ENCODE peak calls at places on chromosomes 12 and 14, in ten cellular contexts. Y, H, M, I, T, A, V, Q, B and C are unnamed samples.

GRCh38 chr14:80867091-80867490 is 74.4 kb downstream of the CEP128 start:
- DNase-seq in H (no peak), T (no peak), V (no peak), M (no peak), A (no peak), Q (no peak), Y (no peak), I (no peak), B (no peak), C (no peak)

GRCh38 chr14:77458249-77458950 is 507 bp downstream of the AHSA1 start:
- DNase-seq in A (peak), I (no peak), T (no peak), Y (no peak), Q (no peak), M (no peak), B (peak), V (no peak), H (peak), C (peak)

GRCh38 chr14:94769413-94770250 is at the start of gene GSC:
- DNase-seq in M (no peak), I (no peak), T (no peak), H (peak), A (peak), B (peak), Q (no peak), V (no peak), Y (no peak), C (no peak)

GRCh38 chr14:104881369-104881979 is 16.4 kb downstream of the CEP170B start:
- DNase-seq in B (peak), M (no peak), T (no peak), H (no peak), A (peak), I (no peak), Q (no peak), V (no peak), Y (no peak), C (no peak)

GRCh38 chr12:31517994-31518393 is 72.9 kb downstream of the DENND5B start:
- DNase-seq in Y (no peak), I (no peak), T (no peak), V (no peak), M (no peak), Q (no peak), B (no peak), H (peak), A (no peak), C (no peak)

GRCh38 chr12:63206908-63207307 is 55.9 kb upstream of the AVPR1A start:
- DNase-seq in A (no peak), Y (no peak), I (no peak), B (peak), M (peak), Q (no peak), H (no peak), V (no peak), T (no peak), C (no peak)

GRCh38 chr12:6647083-6647604 is at the start of gene ACRBP:
- DNase-seq in Q (no peak), T (peak), B (peak), I (peak), M (peak), H (peak), A (peak), Y (peak), V (peak), C (no peak)

GRCh38 chr14:104226421-104227385 is 88.3 kb downstream of the KIF26A start:
- DNase-seq in A (peak), Y (peak), M (no peak), I (no peak), Q (no peak), T (no peak), B (no peak), V (no peak), H (no peak), C (no peak)

GRCh38 chr12:48602192-48602989 is 32.5 kb upstream of the LALBA start:
- DNase-seq in V (peak), B (no peak), H (no peak), I (no peak), Q (no peak), T (no peak), M (no peak), Y (no peak), A (no peak), C (no peak)

GRCh38 chr12:8742501-8742900 is 44.7 kb downstream of the RIMKLB start:
- DNase-seq in A (no peak), H (peak), Y (no peak), V (no peak), B (no peak), I (no peak), Q (peak), M (no peak), T (peak), C (no peak)

GRCh38 chr12:47021298-47021697 is 58.1 kb upstream of the PCED1B start:
- DNase-seq in H (peak), V (peak), Y (no peak), T (no peak), B (no peak), A (no peak), Q (peak), M (no peak), I (no peak), C (peak)

GRCh38 chr12:4116251-4117111 is 157.1 kb upstream of the CCND2 start:
- DNase-seq in A (peak), B (no peak), Y (no peak), Q (peak), H (peak), T (no peak), M (no peak), V (no peak), I (no peak), C (no peak)

GRCh38 chr14:21846227-21846885 is 172.7 kb upstream of the OR4E1 start:
- DNase-seq in V (no peak), M (no peak), A (peak), B (peak), I (peak), T (no peak), H (no peak), Q (no peak), Y (no peak), C (peak)

GRCh38 chr12:128819293-128820144 is 4.2 kb downstream of the SLC15A4 start:
- DNase-seq in M (no peak), T (no peak), A (no peak), H (no peak), V (no peak), Y (no peak), I (no peak), B (no peak), Q (no peak), C (no peak)

GRCh38 chr14:34833545-34834523 is 41.3 kb downstream of the BAZ1A start:
- DNase-seq in H (no peak), A (no peak), M (no peak), V (no peak), Y (no peak), T (no peak), I (no peak), B (no peak), Q (no peak), C (no peak)

GRCh38 chr14:96205059-96205993 is 687 bp downstream of the BDKRB2 start:
- DNase-seq in A (no peak), H (no peak), V (no peak), B (no peak), Y (no peak), T (no peak), I (no peak), Q (no peak), M (no peak), C (no peak)

GRCh38 chr12:100168562-100168961 is 25.9 kb upstream of the BLTP3B start:
- DNase-seq in B (no peak), A (no peak), M (no peak), Q (no peak), V (no peak), I (no peak), T (no peak), H (no peak), Y (no peak), C (no peak)

GRCh38 chr12:132887513-132888341 is at the start of gene CHFR:
- DNase-seq in V (peak), A (peak), B (peak), H (peak), M (peak), Y (peak), I (peak), Q (peak), T (peak), C (no peak)

GRCh38 chr12:118055144-118055557 is 5.8 kb downstream of the WSB2 start:
- DNase-seq in B (peak), M (peak), V (peak), T (no peak), Y (no peak), H (peak), I (peak), A (peak), Q (no peak), C (peak)

GRCh38 chr12:26251600-26251999 is 56.2 kb downstream of the SSPN start:
- DNase-seq in B (no peak), T (no peak), I (no peak), A (no peak), Q (no peak), H (no peak), M (no peak), Y (no peak), V (no peak), C (no peak)

GRCh38 chr12:69555461-69555860 is 29.8 kb upstream of the CCT2 start:
- DNase-seq in I (no peak), Y (no peak), H (peak), Q (peak), B (no peak), M (no peak), T (no peak), V (peak), A (no peak), C (no peak)

GRCh38 chr12:8157484-8158198 is 826 bp downstream of the ZNF705A start:
- DNase-seq in I (no peak), M (no peak), H (no peak), T (no peak), Q (no peak), Y (no peak), V (no peak), B (no peak), A (no peak), C (no peak)

GRCh38 chr12:96416033-96416790 is 16.0 kb upstream of the CDK17 start:
- DNase-seq in Y (no peak), H (peak), I (no peak), M (no peak), B (no peak), T (no peak), A (no peak), V (peak), Q (peak), C (no peak)

GRCh38 chr12:19158909-19159308 is 29.4 kb downstream of the PLEKHA5 start:
- DNase-seq in H (no peak), M (no peak), A (no peak), B (no peak), V (no peak), T (no peak), I (no peak), Q (peak), Y (no peak), C (no peak)

GRCh38 chr14:31377433-31377832 is 42.9 kb downstream of the HEATR5A start:
- DNase-seq in Y (no peak), A (no peak), H (no peak), I (no peak), V (no peak), Q (no peak), T (no peak), B (no peak), M (no peak), C (no peak)

GRCh38 chr12:76010732-76011458 is 20.7 kb downstream of the PHLDA1 start:
- DNase-seq in B (no peak), I (no peak), A (no peak), H (peak), T (no peak), Q (no peak), Y (no peak), V (no peak), M (no peak), C (no peak)

GRCh38 chr12:104637616-104638015 is 180.9 kb downstream of the CHST11 start:
- DNase-seq in M (no peak), H (no peak), I (peak), Q (no peak), T (no peak), B (no peak), V (no peak), A (no peak), Y (peak), C (no peak)

GRCh38 chr14:63759454-63759853 is 31.6 kb upstream of the SGPP1 start:
- DNase-seq in Y (no peak), Q (no peak), V (no peak), B (no peak), T (no peak), H (peak), I (no peak), A (no peak), M (no peak), C (peak)

GRCh38 chr12:40222247-40222646 is 2.5 kb upstream of the LRRK2 start:
- DNase-seq in A (no peak), M (no peak), Q (no peak), Y (no peak), H (peak), V (no peak), T (no peak), B (no peak), I (no peak), C (no peak)

GRCh38 chr12:13097526-13097925 is 5.9 kb downstream of the GSG1 start:
- DNase-seq in I (no peak), T (no peak), Q (no peak), A (no peak), H (no peak), V (no peak), B (no peak), Y (no peak), M (peak), C (no peak)
- H3K4me3 ChIP-seq in I (no peak), T (no peak), Q (no peak), A (no peak), H (no peak), V (peak), B (no peak), Y (peak), M (peak), C (no peak)

GRCh38 chr12:113473942-113474341 is 2.3 kb upstream of the LHX5 start:
- DNase-seq in B (no peak), I (no peak), Y (no peak), Q (no peak), A (no peak), H (no peak), V (no peak), T (no peak), M (no peak), C (no peak)
- H3K4me3 ChIP-seq in B (no peak), I (no peak), Y (no peak), Q (no peak), A (no peak), H (no peak), V (no peak), T (no peak), M (no peak), C (no peak)

GRCh38 chr14:101878222-101879211 is 85.9 kb upstream of the DYNC1H1 start:
- DNase-seq in M (no peak), B (peak), A (no peak), H (peak), Y (no peak), Q (no peak), V (no peak), T (no peak), I (no peak), C (no peak)
- H3K4me3 ChIP-seq in M (no peak), B (no peak), A (no peak), H (no peak), Y (no peak), Q (no peak), V (no peak), T (no peak), I (no peak), C (no peak)

GRCh38 chr12:88624911-88625310 is 44.6 kb upstream of the KITLG start:
- DNase-seq in Y (no peak), H (peak), B (no peak), M (no peak), Q (no peak), A (no peak), V (no peak), I (no peak), T (no peak), C (no peak)
- H3K4me3 ChIP-seq in Y (no peak), H (no peak), B (no peak), M (no peak), Q (no peak), A (no peak), V (no peak), I (no peak), T (no peak), C (no peak)

GRCh38 chr12:124538194-124539082 is 29.0 kb downstream of the NCOR2 start:
- DNase-seq in H (no peak), I (no peak), T (no peak), M (no peak), Y (no peak), V (no peak), B (no peak), A (no peak), Q (no peak), C (no peak)
- H3K4me3 ChIP-seq in H (no peak), I (no peak), T (no peak), M (no peak), Y (no peak), V (no peak), B (no peak), A (no peak), Q (no peak), C (no peak)

GRCh38 chr14:99793213-99794155 is at the start of gene EML1:
- DNase-seq in B (peak), Q (peak), I (peak), Y (peak), T (no peak), H (peak), V (no peak), A (peak), M (peak), C (peak)
- H3K4me3 ChIP-seq in B (peak), Q (peak), I (peak), Y (peak), T (peak), H (peak), V (peak), A (no peak), M (peak), C (peak)

DNA sequence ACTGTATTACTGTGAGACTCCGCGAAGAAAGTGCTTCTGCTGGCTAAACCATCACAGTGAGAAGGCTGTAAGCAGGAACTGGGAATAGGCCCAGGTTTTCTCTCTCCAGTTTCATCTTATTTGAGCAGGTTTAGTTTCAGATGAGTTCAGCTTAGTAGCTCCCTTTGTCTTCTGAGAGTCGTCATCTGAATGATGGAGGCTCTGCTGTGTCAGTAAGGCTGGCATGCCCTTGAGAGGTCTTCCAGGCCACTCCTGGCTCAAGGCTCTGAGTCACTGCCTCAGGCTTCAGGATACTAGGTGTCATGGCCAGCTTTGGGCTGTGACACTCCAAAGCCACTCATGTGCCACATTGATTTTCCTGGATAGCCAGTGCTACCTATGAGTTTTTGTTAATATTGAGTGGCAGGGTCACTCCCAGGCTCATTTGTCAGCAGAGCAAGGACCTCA is 205.6 kb upstream of the RGS6 start:
- DNase-seq in A (no peak), B (no peak), T (no peak), V (no peak), H (no peak), I (peak), Q (no peak), M (no peak), Y (no peak), C (no peak)
- H3K4me3 ChIP-seq in A (no peak), B (no peak), T (no peak), V (no peak), H (no peak), I (no peak), Q (no peak), M (no peak), Y (no peak), C (no peak)

GRCh38 chr12:42530284-42530683 is 59.3 kb downstream of the PRICKLE1 start:
- DNase-seq in V (no peak), B (no peak), Y (no peak), Q (no peak), A (no peak), I (no peak), H (no peak), M (no peak), T (no peak), C (no peak)
- H3K4me3 ChIP-seq in V (no peak), B (no peak), Y (no peak), Q (no peak), A (no peak), I (no peak), H (no peak), M (no peak), T (no peak), C (no peak)